ENCODE peak calls at places on chromosome 1, in six cellular contexts. One of them, this sample, is unnamed.

GRCh38 chr1:175042650-175043049 is 19.4 kb upstream of the MRPS14 start:
- DNase-seq in K562: no peak
- DNase-seq in endothelial cell of umbilical vein: no peak
- DNase-seq in HepG2: no peak
- DNase-seq in A549: no peak
- DNase-seq in GM12878: no peak
- DNase-seq in this sample: no peak

GRCh38 chr1:157968503-157968902 is 24.9 kb upstream of the KIRREL1 start:
- DNase-seq in K562: no peak
- DNase-seq in endothelial cell of umbilical vein: peak
- DNase-seq in HepG2: no peak
- DNase-seq in A549: peak
- DNase-seq in GM12878: no peak
- DNase-seq in this sample: peak

GRCh38 chr1:62271932-62272728 is 47.1 kb downstream of the KANK4 start:
- DNase-seq in K562: no peak
- DNase-seq in endothelial cell of umbilical vein: no peak
- DNase-seq in HepG2: no peak
- DNase-seq in A549: no peak
- DNase-seq in GM12878: peak
- DNase-seq in this sample: peak

GRCh38 chr1:52551476-52552235 is 1.2 kb downstream of the TUT4 start:
- DNase-seq in K562: no peak
- DNase-seq in endothelial cell of umbilical vein: peak
- DNase-seq in HepG2: peak
- DNase-seq in A549: no peak
- DNase-seq in GM12878: no peak
- DNase-seq in this sample: peak

GRCh38 chr1:99348375-99349132 is 84.3 kb downstream of the PLPPR4 start:
- DNase-seq in K562: no peak
- DNase-seq in endothelial cell of umbilical vein: no peak
- DNase-seq in HepG2: no peak
- DNase-seq in A549: no peak
- DNase-seq in GM12878: no peak
- DNase-seq in this sample: no peak

GRCh38 chr1:25797939-25798338 is 2.1 kb upstream of the SELENON start:
- DNase-seq in K562: peak
- DNase-seq in endothelial cell of umbilical vein: no peak
- DNase-seq in HepG2: peak
- DNase-seq in A549: peak
- DNase-seq in GM12878: no peak
- DNase-seq in this sample: peak

GRCh38 chr1:24971539-24971938 is 41.5 kb upstream of the RUNX3 start:
- DNase-seq in K562: no peak
- DNase-seq in endothelial cell of umbilical vein: no peak
- DNase-seq in HepG2: no peak
- DNase-seq in A549: no peak
- DNase-seq in GM12878: no peak
- DNase-seq in this sample: no peak

GRCh38 chr1:248825136-248825535 is 579 bp downstream of the SH3BP5L start:
- DNase-seq in K562: peak
- DNase-seq in endothelial cell of umbilical vein: no peak
- DNase-seq in HepG2: no peak
- DNase-seq in A549: no peak
- DNase-seq in GM12878: no peak
- DNase-seq in this sample: peak

GRCh38 chr1:230858236-230858820 is 10.0 kb downstream of the C1orf198 start:
- DNase-seq in K562: no peak
- DNase-seq in endothelial cell of umbilical vein: no peak
- DNase-seq in HepG2: no peak
- DNase-seq in A549: no peak
- DNase-seq in GM12878: no peak
- DNase-seq in this sample: no peak

GRCh38 chr1:2169200-2169836 is 25.3 kb downstream of the FAAP20 start:
- DNase-seq in K562: no peak
- DNase-seq in endothelial cell of umbilical vein: no peak
- DNase-seq in HepG2: no peak
- DNase-seq in A549: no peak
- DNase-seq in GM12878: no peak
- DNase-seq in this sample: no peak

DNA sequence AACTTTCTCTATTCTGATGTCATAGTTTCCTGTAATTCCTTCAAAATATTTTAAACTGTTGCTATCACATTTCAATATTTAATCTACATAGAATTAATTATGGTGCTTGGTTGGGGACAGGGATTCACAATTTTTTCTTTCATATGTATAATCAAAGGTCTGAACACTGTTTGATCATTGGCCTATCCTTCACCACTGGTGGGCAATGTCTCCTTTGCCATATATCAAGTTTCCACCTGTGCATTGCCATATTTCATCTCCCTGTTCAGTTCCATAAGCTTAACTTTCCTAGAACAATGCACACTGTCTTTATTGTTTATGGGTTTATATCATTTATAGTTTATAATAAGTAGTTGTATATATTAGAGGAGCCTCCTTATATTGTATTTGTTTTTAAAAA is 374.9 kb upstream of the PTBP2 start:
- DNase-seq in K562: no peak
- DNase-seq in endothelial cell of umbilical vein: peak
- DNase-seq in HepG2: no peak
- DNase-seq in A549: no peak
- DNase-seq in GM12878: no peak
- DNase-seq in this sample: no peak
- TF ChIP-seq CTCF in K562: no peak
- TF ChIP-seq CTCF in endothelial cell of umbilical vein: peak
- TF ChIP-seq CTCF in HepG2: no peak
- TF ChIP-seq CTCF in A549: no peak
- TF ChIP-seq CTCF in GM12878: no peak
- TF ChIP-seq CTCF in this sample: no peak

GRCh38 chr1:172351761-172352161 is 68.7 kb upstream of the C1orf105 start:
- DNase-seq in K562: no peak
- DNase-seq in endothelial cell of umbilical vein: peak
- DNase-seq in HepG2: no peak
- DNase-seq in A549: peak
- DNase-seq in GM12878: no peak
- DNase-seq in this sample: no peak

GRCh38 chr1:172350781-172351180 is 69.7 kb upstream of the C1orf105 start:
- DNase-seq in K562: no peak
- DNase-seq in endothelial cell of umbilical vein: peak
- DNase-seq in HepG2: no peak
- DNase-seq in A549: no peak
- DNase-seq in GM12878: no peak
- DNase-seq in this sample: no peak

GRCh38 chr1:172354291-172354940 is 66.1 kb upstream of the C1orf105 start:
- DNase-seq in K562: no peak
- DNase-seq in endothelial cell of umbilical vein: no peak
- DNase-seq in HepG2: no peak
- DNase-seq in A549: no peak
- DNase-seq in GM12878: no peak
- DNase-seq in this sample: no peak

GRCh38 chr1:172352435-172352834 is 68.0 kb upstream of the C1orf105 start:
- DNase-seq in K562: no peak
- DNase-seq in endothelial cell of umbilical vein: no peak
- DNase-seq in HepG2: no peak
- DNase-seq in A549: no peak
- DNase-seq in GM12878: no peak
- DNase-seq in this sample: no peak

GRCh38 chr1:172351347-172351746 is 69.1 kb upstream of the C1orf105 start:
- DNase-seq in K562: no peak
- DNase-seq in endothelial cell of umbilical vein: no peak
- DNase-seq in HepG2: no peak
- DNase-seq in A549: no peak
- DNase-seq in GM12878: no peak
- DNase-seq in this sample: no peak
- TF ChIP-seq MYC in K562: no peak
- TF ChIP-seq MYC in endothelial cell of umbilical vein: no peak
- TF ChIP-seq MYC in HepG2: no peak
- TF ChIP-seq MYC in A549: no peak
- TF ChIP-seq MYC in GM12878: no peak
- TF ChIP-seq MYC in this sample: no peak

GRCh38 chr1:114024049-114024448 is 44.8 kb downstream of the OLFML3 start:
- DNase-seq in K562: no peak
- DNase-seq in endothelial cell of umbilical vein: no peak
- DNase-seq in HepG2: no peak
- DNase-seq in A549: no peak
- DNase-seq in GM12878: no peak
- DNase-seq in this sample: no peak

GRCh38 chr1:114026797-114027196 is 47.5 kb downstream of the OLFML3 start:
- DNase-seq in K562: no peak
- DNase-seq in endothelial cell of umbilical vein: no peak
- DNase-seq in HepG2: no peak
- DNase-seq in A549: no peak
- DNase-seq in GM12878: no peak
- DNase-seq in this sample: no peak

GRCh38 chr1:114021665-114022099 is 42.4 kb downstream of the OLFML3 start:
- DNase-seq in K562: no peak
- DNase-seq in endothelial cell of umbilical vein: no peak
- DNase-seq in HepG2: peak
- DNase-seq in A549: no peak
- DNase-seq in GM12878: no peak
- DNase-seq in this sample: no peak

GRCh38 chr1:114023377-114023776 is 44.1 kb downstream of the OLFML3 start:
- DNase-seq in K562: no peak
- DNase-seq in endothelial cell of umbilical vein: no peak
- DNase-seq in HepG2: no peak
- DNase-seq in A549: no peak
- DNase-seq in GM12878: no peak
- DNase-seq in this sample: no peak

DNA sequence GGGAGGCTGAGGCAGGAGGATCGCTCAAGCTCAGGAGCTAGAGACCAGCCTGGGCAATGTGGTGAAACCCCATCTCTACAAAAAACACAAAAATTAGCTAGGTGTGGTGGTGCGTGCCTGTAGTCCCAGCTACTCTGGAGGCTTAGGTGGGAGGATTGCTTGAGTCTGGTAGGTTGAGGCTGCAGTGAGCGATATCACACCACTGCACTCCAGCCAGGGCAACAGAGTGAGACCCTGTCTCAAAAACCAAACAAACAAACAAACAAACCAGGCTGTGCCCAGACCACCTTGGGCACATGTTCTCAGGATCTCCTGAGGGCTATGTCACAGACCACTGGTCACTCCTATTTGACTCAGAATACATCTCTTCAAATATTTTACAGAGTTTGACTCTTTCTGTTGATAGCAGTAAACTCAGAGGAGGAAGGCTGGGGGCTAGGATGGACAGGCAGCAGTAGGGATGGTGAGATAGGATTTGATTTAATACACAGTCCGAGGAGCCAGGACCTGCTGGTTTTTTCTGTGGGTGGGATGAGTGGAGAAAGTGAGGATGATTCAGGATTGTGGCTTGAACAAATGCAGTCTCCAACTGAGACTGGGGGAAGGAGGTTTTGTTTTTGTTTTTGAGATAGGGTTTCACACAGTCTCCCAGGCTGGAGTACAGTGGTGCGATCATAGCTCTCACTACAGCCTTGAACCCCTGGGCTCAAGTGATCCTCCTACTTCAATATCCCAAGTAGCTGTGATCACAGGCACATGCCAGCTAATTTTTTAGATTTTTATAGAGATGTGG is 46.5 kb downstream of the OLFML3 start:
- DNase-seq in K562: no peak
- DNase-seq in endothelial cell of umbilical vein: no peak
- DNase-seq in HepG2: no peak
- DNase-seq in A549: no peak
- DNase-seq in GM12878: no peak
- DNase-seq in this sample: no peak
- TF ChIP-seq MAX in K562: no peak
- TF ChIP-seq MAX in endothelial cell of umbilical vein: no peak
- TF ChIP-seq MAX in HepG2: no peak
- TF ChIP-seq MAX in A549: no peak
- TF ChIP-seq MAX in GM12878: no peak
- TF ChIP-seq MAX in this sample: no peak

GRCh38 chr1:112925015-112925414 is 31.0 kb downstream of the SLC16A1 start:
- DNase-seq in K562: no peak
- DNase-seq in endothelial cell of umbilical vein: peak
- DNase-seq in HepG2: no peak
- DNase-seq in A549: no peak
- DNase-seq in GM12878: no peak
- DNase-seq in this sample: no peak
- TF ChIP-seq CTCF in K562: no peak
- TF ChIP-seq CTCF in endothelial cell of umbilical vein: peak
- TF ChIP-seq CTCF in HepG2: no peak
- TF ChIP-seq CTCF in A549: no peak
- TF ChIP-seq CTCF in GM12878: no peak
- TF ChIP-seq CTCF in this sample: no peak

GRCh38 chr1:181438013-181438412 is 45.3 kb upstream of the CACNA1E start:
- DNase-seq in K562: no peak
- DNase-seq in endothelial cell of umbilical vein: no peak
- DNase-seq in HepG2: no peak
- DNase-seq in A549: no peak
- DNase-seq in GM12878: no peak
- DNase-seq in this sample: no peak
- TF ChIP-seq MYC in K562: no peak
- TF ChIP-seq MYC in endothelial cell of umbilical vein: no peak
- TF ChIP-seq MYC in HepG2: no peak
- TF ChIP-seq MYC in A549: no peak
- TF ChIP-seq MYC in GM12878: no peak
- TF ChIP-seq MYC in this sample: no peak

GRCh38 chr1:94319319-94320180 is 82.2 kb upstream of the ARHGAP29 start:
- DNase-seq in K562: no peak
- DNase-seq in endothelial cell of umbilical vein: peak
- DNase-seq in HepG2: no peak
- DNase-seq in A549: no peak
- DNase-seq in GM12878: no peak
- DNase-seq in this sample: no peak
- TF ChIP-seq MAX in K562: no peak
- TF ChIP-seq MAX in endothelial cell of umbilical vein: no peak
- TF ChIP-seq MAX in HepG2: no peak
- TF ChIP-seq MAX in A549: no peak
- TF ChIP-seq MAX in GM12878: no peak
- TF ChIP-seq MAX in this sample: no peak

DNA sequence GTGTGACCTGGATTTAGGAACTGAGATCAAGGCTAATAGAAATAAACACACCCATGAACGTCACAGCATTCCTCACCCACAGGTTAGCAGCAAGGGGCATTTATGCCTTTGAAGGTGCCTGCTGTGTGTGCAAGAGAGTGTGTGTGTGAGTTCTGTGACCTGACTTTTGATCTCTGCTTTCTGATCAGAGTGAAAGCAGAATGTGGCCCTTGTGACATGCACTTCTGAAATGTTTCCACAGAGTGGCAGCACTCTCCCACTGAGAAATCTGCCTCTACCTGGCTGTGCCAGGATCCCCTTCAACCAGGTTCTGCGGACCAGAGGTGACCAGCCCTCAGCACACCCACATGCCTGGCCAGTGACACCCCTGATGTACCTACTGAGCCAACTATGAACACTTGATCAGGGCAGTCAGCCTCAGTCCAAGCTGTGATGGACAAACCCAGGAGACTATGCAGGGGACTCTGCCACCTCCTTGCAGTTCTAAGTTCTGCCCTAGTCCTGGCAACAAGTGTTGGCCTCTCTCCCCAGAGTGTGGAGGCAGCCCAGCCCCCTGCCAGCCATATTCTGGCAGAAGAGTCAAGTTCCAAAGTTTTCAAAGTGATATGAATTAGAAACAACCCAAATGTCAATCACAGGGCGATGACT is 41.0 kb downstream of the RXRG start:
- DNase-seq in K562: peak
- DNase-seq in endothelial cell of umbilical vein: peak
- DNase-seq in HepG2: peak
- DNase-seq in A549: peak
- DNase-seq in GM12878: no peak
- DNase-seq in this sample: peak
- TF ChIP-seq CTCF in K562: peak
- TF ChIP-seq CTCF in endothelial cell of umbilical vein: peak
- TF ChIP-seq CTCF in HepG2: peak
- TF ChIP-seq CTCF in A549: peak
- TF ChIP-seq CTCF in GM12878: peak
- TF ChIP-seq CTCF in this sample: no peak

This sample was measured in NB4.